ENCODE peak calls at places on chromosomes 7 and 10, in nine cellular contexts. B, M, C, R, W, N, L, F and A are unnamed samples.
A peak's percentile ranks its signal among the peaks of the same experiment; 100 is the strongest.

GRCh38 chr7:36765605-36766004 is 41.3 kb upstream of the AOAH start:
- DNase-seq in C (peak; percentile 7), W (no peak), B (no peak), N (no peak), F (no peak), L (no peak), R (no peak), M (peak; percentile 56), A (no peak)

GRCh38 chr7:339696-340095 is 49.7 kb downstream of the FOXL3 start:
- DNase-seq in N (no peak), W (no peak), L (no peak), M (no peak), R (no peak), C (no peak), F (no peak), B (no peak), A (no peak)

GRCh38 chr10:75250934-75251333 is 15.2 kb upstream of the COMTD1 start:
- DNase-seq in B (no peak), L (no peak), M (no peak), C (no peak), F (no peak), N (no peak), W (no peak), R (no peak), A (no peak)

GRCh38 chr10:67912330-67912946 is 28.0 kb downstream of the SIRT1 start:
- DNase-seq in B (no peak), C (no peak), L (peak; percentile 6), M (peak; percentile 64), F (no peak), W (peak; percentile 1), R (peak; percentile 25), N (no peak), A (no peak)

GRCh38 chr7:106012935-106013439 is 49.9 kb downstream of the CDHR3 start:
- DNase-seq in N (no peak), F (no peak), M (no peak), L (peak; percentile 83), R (peak; percentile 93), W (no peak), B (no peak), C (no peak), A (no peak)

GRCh38 chr10:95356190-95356955 is 65.6 kb upstream of the PDLIM1 start:
- DNase-seq in C (no peak), B (no peak), N (no peak), R (no peak), W (no peak), L (no peak), F (no peak), M (no peak), A (no peak)

GRCh38 chr10:92382631-92383030 is 91.7 kb downstream of the MARCHF5 start:
- DNase-seq in B (no peak), W (no peak), L (no peak), R (no peak), C (no peak), F (no peak), N (no peak), M (no peak), A (no peak)

GRCh38 chr7:2730846-2731770 is 43.1 kb downstream of the AMZ1 start:
- DNase-seq in L (no peak), W (no peak), M (peak; percentile 9), N (peak; percentile 49), C (no peak), F (no peak), B (no peak), R (no peak), A (no peak)

GRCh38 chr10:61662794-61663259 is at the start of gene CABCOCO1:
- DNase-seq in F (no peak), R (peak; percentile 32), M (no peak), C (peak; percentile 84), L (peak; percentile 74), B (peak; percentile 33), N (peak; percentile 72), W (peak; percentile 33), A (no peak)

GRCh38 chr10:49309691-49310371 is 10.9 kb downstream of the C10orf71 start:
- DNase-seq in M (no peak), W (no peak), C (no peak), L (no peak), F (no peak), R (no peak), N (no peak), B (no peak), A (no peak)

GRCh38 chr10:775245-776075 is 86.0 kb upstream of the DIP2C start:
- DNase-seq in B (no peak), R (peak; percentile 25), L (peak; percentile 21), N (peak; percentile 86), W (no peak), F (no peak), M (no peak), C (peak; percentile 62), A (no peak)

GRCh38 chr7:43824963-43825362 is 44.4 kb downstream of the MRPS24 start:
- DNase-seq in N (no peak), W (no peak), M (no peak), C (no peak), F (no peak), R (no peak), B (no peak), L (peak; percentile 12), A (no peak)

GRCh38 chr7:89926721-89927120 is 227.5 kb upstream of the STEAP1 start:
- DNase-seq in C (no peak), B (no peak), L (no peak), M (no peak), F (no peak), N (no peak), W (no peak), R (no peak), A (no peak)

GRCh38 chr10:62726142-62726541 is 78.4 kb upstream of the ADO start:
- DNase-seq in C (no peak), F (no peak), R (no peak), M (no peak), B (no peak), N (no peak), L (no peak), W (no peak), A (no peak)

GRCh38 chr7:5494320-5494682 is 70.7 kb upstream of the TNRC18 start:
- DNase-seq in B (no peak), N (no peak), C (no peak), L (no peak), F (no peak), R (no peak), W (no peak), M (no peak), A (no peak)

GRCh38 chr7:5495581-5496375 is 72.1 kb upstream of the TNRC18 start:
- DNase-seq in W (no peak), B (no peak), C (no peak), R (no peak), N (peak; percentile 93), M (no peak), F (no peak), L (no peak), A (no peak)

GRCh38 chr7:5492249-5493020 is 68.8 kb upstream of the TNRC18 start:
- DNase-seq in B (no peak), C (peak; percentile 46), W (no peak), M (no peak), N (no peak), R (no peak), L (no peak), F (no peak), A (no peak)

GRCh38 chr7:5497158-5498103 is 73.8 kb upstream of the TNRC18 start:
- DNase-seq in R (no peak), N (no peak), B (no peak), F (no peak), L (no peak), W (no peak), C (no peak), M (no peak), A (no peak)

DNA sequence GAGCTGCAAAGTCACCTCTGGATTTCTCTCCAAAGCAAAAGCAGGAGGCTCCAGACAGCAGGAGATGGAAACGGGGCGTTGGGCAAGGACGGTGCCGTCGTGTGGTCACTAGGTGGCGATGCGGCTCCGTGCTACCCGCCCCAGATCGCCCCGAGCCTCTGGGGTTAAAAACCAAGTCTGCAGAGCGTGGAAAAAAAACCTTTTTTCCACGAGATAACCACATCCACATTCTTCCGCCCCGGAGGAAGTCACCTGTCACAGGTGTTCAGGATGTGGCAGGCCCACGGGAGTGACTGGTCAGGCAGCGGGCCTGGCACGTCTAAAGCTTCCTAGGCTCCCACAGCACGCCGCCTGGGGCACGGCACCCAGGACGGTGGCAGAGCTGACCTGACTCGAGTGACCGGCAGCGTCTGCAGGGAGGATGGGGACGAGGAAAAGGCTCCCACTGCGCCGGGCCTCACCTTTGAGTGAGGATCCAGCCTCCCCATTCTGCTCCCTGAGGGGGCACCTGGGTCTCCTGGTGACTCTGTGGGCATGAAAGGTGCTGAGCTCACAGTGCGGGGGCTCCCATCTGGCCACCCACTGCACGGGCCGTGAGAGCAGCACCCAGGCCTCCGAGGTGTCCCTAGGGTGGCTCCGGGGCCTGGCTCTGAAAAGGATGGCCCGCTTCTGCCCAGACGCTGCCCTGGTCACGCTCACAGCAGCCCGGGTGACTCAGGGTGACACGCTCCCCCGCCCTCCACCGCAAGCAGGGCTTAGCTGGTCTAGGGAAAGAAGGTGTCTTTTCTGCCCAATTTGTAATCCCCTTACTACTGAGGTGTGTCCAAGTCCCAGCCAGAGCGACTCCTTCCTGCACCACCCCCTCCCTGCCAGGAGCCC is 71.3 kb upstream of the TNRC18 start:
- DNase-seq in B (no peak), L (peak; percentile 82), M (peak; percentile 92), C (peak; percentile 80), N (peak; percentile 89), W (peak; percentile 59), R (peak; percentile 69), F (peak; percentile 69), A (no peak)
- H3K4me3 ChIP-seq in B (no peak overlapping the region), L (no peak overlapping the region), M (peak overlapping the region; percentile 53), C (no peak overlapping the region), N (no peak overlapping the region), W (no peak overlapping the region), R (no peak overlapping the region), F (no peak overlapping the region), A (peak overlapping the region; percentile 42)

GRCh38 chr10:46542567-46543323 is 13.7 kb downstream of the GPRIN2 start:
- DNase-seq in F (peak; percentile 0), L (no peak), C (no peak), M (no peak), N (no peak), B (no peak), R (no peak), W (no peak), A (no peak)
- H3K27me3 ChIP-seq in F (peaks cover 11% of the 10 kb centered on the region), L (no peaks in the 10 kb centered on the region), C (peaks cover 14% of the 10 kb centered on the region), M (no peaks in the 10 kb centered on the region), N (peaks cover 9% of the 10 kb centered on the region), B (no peaks in the 10 kb centered on the region), R (peaks cover 2% of the 10 kb centered on the region), W (no peaks in the 10 kb centered on the region), A (no peaks in the 10 kb centered on the region)

GRCh38 chr7:47380325-47381131 is 201.4 kb downstream of the TNS3 start:
- DNase-seq in F (no peak), W (peak; percentile 25), R (peak; percentile 73), N (no peak), B (peak; percentile 22), L (peak; percentile 85), C (no peak), M (no peak), A (no peak)
- H3K4me3 ChIP-seq in F (no peak overlapping the region), W (no peak overlapping the region), R (no peak overlapping the region), N (no peak overlapping the region), B (no peak overlapping the region), L (no peak overlapping the region), C (no peak overlapping the region), M (no peak overlapping the region), A (no peak overlapping the region)

DNA sequence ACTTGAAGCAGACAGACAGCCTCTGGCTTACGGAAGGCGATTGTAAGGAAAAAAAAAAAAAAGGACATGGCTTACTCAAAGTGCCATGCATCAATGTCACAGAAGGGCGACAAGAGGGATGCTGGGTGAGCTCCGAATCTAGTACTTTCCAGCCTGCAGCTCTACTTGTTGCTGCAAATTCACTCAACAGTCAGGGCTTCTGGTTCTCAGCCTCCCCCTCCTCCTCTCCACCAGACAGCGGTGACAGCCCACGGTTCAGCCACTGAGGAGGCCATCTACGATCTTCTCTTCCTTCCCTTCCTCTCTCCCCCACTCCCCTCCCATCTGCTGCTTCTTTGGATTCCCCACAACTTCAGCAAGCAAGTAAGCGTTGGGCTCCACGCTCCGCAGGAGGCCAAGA is 63.5 kb downstream of the PRKAG2 start:
- DNase-seq in C (no peak), M (no peak), F (no peak), N (no peak), W (no peak), L (no peak), R (no peak), B (no peak), A (no peak)
- H3K27me3 ChIP-seq in C (no peaks in the 10 kb centered on the region), M (no peaks in the 10 kb centered on the region), F (no peaks in the 10 kb centered on the region), N (no peaks in the 10 kb centered on the region), W (peaks cover 31% of the 10 kb centered on the region), L (peaks cover 22% of the 10 kb centered on the region), R (peaks cover 70% of the 10 kb centered on the region), B (no peaks in the 10 kb centered on the region), A (no peaks in the 10 kb centered on the region)